ENCODE peak calls at places on chromosome 13, in four cellular contexts. C, D, M and B are unnamed samples.

GRCh38 chr13:85724554-85725432 is 74.4 kb downstream of the SLITRK6 start:
- DNase-seq in C (no peak), M (no peak), D (peak), B (peak)

GRCh38 chr13:67230774-67231480 is 791 bp upstream of the PCDH9 start:
- DNase-seq in C (peak), M (peak), D (peak), B (peak)

GRCh38 chr13:98866882-98867281 is 111.0 kb downstream of the DOCK9 start:
- DNase-seq in M (no peak), D (no peak), C (no peak), B (no peak)

GRCh38 chr13:25375727-25376358 is 4.1 kb downstream of the ATP8A2 start:
- DNase-seq in M (peak), C (peak), D (peak), B (peak)

GRCh38 chr13:23637813-23638212 is 67.6 kb downstream of the TNFRSF19 start:
- DNase-seq in D (no peak), M (no peak), C (no peak), B (no peak)

GRCh38 chr13:113950451-113951245 is 23.2 kb downstream of the C13orf46 start:
- DNase-seq in D (no peak), C (no peak), M (no peak), B (no peak)

GRCh38 chr13:20828540-20829364 is 55.0 kb upstream of the EEF1AKMT1 start:
- DNase-seq in C (peak), D (no peak), M (peak), B (peak)

GRCh38 chr13:66513728-66514127 is 716.4 kb downstream of the PCDH9 start:
- DNase-seq in C (no peak), D (no peak), M (peak), B (peak)

GRCh38 chr13:33213024-33213795 is 72.3 kb downstream of the STARD13 start:
- DNase-seq in C (no peak), M (no peak), D (no peak), B (peak)

GRCh38 chr13:33218020-33218419 is 67.5 kb downstream of the STARD13 start:
- DNase-seq in C (peak), M (peak), D (no peak), B (peak)

GRCh38 chr13:33212396-33212795 is 73.2 kb downstream of the STARD13 start:
- DNase-seq in D (no peak), M (no peak), C (no peak), B (peak)

GRCh38 chr13:33217256-33217655 is 68.3 kb downstream of the STARD13 start:
- DNase-seq in M (no peak), D (no peak), C (no peak), B (peak)

GRCh38 chr13:33213797-33214196 is 71.8 kb downstream of the STARD13 start:
- DNase-seq in C (no peak), M (no peak), D (no peak), B (peak)
- H3K4me3 ChIP-seq in C (no peak), M (no peak), D (peak), B (peak)

GRCh38 chr13:60329221-60329983 is 67.6 kb upstream of the TDRD3 start:
- DNase-seq in M (peak), C (peak), D (no peak), B (peak)
- TF ChIP-seq CTCF in M (peak), C (peak), D (peak), B (peak)

DNA sequence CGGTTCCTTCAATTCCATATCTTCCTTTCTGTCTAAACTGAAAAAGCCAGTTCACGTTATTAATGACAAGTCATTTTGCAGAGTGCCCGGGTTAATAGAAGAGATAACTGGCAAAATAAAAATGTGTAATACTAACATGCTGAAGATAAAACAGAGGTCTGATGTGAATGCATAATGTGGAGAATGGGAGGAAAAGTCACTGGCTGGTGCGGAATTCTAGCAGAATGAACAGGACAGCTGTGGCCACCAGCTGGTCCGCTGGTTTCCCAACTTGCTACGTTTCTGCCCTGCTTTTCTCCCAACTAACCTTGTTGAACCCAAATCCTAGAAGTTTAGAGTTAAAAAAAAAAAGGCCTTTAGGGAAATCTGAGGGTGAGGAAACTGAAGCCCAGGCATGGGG is 42.4 kb downstream of the PCDH8 start:
- DNase-seq in C (no peak), M (no peak), D (no peak), B (no peak)
- H3K4me3 ChIP-seq in C (no peak), M (no peak), D (no peak), B (no peak)

GRCh38 chr13:87582399-87582798 is 88.8 kb upstream of the SLITRK5 start:
- DNase-seq in D (no peak), C (no peak), M (no peak), B (no peak)
- TF ChIP-seq CTCF in D (no peak), C (no peak), M (no peak), B (no peak)

DNA sequence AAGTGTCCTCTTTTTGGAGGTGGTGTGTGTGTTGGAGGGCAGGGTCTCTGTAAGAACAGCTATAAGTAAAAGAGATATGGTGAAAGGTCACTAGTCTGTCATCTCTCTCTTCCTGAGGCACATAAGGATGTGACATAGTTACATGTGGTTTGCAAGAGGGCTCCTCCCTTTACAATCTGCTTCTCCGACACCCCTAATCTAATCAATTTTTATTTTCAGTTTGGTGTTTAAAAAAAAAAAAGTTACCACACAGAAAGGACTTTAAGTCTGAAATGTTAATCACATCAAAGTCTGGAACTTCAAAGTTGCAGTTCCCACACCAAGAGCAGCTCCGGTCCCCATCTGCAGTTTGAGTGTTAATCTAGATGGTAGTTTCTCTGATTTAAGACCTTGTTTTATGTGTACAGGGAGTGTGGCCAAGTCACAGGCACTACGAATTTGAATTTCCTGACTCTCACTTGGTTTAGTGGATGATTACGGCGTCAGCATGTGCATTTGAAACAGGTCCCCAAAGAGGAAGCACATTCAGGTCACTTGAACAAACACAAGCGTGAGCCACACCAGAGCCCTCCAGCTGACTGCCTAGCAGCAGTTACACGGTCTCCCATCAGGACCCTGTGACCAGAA is 53.1 kb downstream of the FOXO1 start:
- DNase-seq in M (no peak), C (no peak), D (no peak), B (no peak)
- H3K4me3 ChIP-seq in M (no peak), C (no peak), D (no peak), B (no peak)

GRCh38 chr13:71754407-71754974 is 112.5 kb downstream of the DACH1 start:
- DNase-seq in C (no peak), D (no peak), M (no peak), B (no peak)
- TF ChIP-seq CTCF in C (no peak), D (no peak), M (peak), B (no peak)

GRCh38 chr13:49220856-49221614 is 897 bp downstream of the MLNR start:
- DNase-seq in M (peak), C (no peak), D (no peak), B (no peak)
- H3K4me3 ChIP-seq in M (peak), C (no peak), D (peak), B (no peak)